ENCODE peak calls at places on chromosomes 13 and 19, in four cellular contexts. N is tibial nerve; F is pancreas; U is CD4-positive, alpha-beta T cell. C is an unnamed sample.

GRCh38 chr19:45019187-45019586 is 17.9 kb downstream of the RELB start:
- DNase-seq in N (no peak), F (no peak), U (no peak), C (no peak)

GRCh38 chr19:33329060-33329459 is 26.7 kb upstream of the CEBPA start:
- DNase-seq in N (no peak), F (no peak), U (no peak), C (no peak)

GRCh38 chr13:43221611-43222010 is 198.2 kb downstream of the DNAJC15 start:
- DNase-seq in N (no peak), F (no peak), U (no peak), C (no peak)

GRCh38 chr19:29018542-29018941 is 194.4 kb downstream of the UQCRFS1 start:
- DNase-seq in N (no peak), F (no peak), U (no peak), C (no peak)

GRCh38 chr19:940591-941291 is 14.9 kb downstream of the ARID3A start:
- DNase-seq in N (peak), F (peak), U (peak), C (no peak)

GRCh38 chr19:2055871-2056809 is 5.1 kb upstream of the MKNK2 start:
- DNase-seq in N (peak), F (peak), U (no peak), C (no peak)

GRCh38 chr19:45135176-45135575 is 25.6 kb downstream of the NKPD1 start:
- DNase-seq in N (no peak), F (no peak), U (no peak), C (no peak)

GRCh38 chr13:73449258-73449657 is 390.5 kb downstream of the KLF5 start:
- DNase-seq in N (no peak), F (no peak), U (no peak), C (no peak)

GRCh38 chr13:40096357-40096911 is 441.0 kb downstream of the COG6 start:
- DNase-seq in N (no peak), F (no peak), U (no peak), C (no peak)

GRCh38 chr19:6654347-6655310 is 15.3 kb downstream of the TNFSF14 start:
- DNase-seq in N (no peak), F (no peak), U (no peak), C (no peak)

GRCh38 chr19:7191946-7192691 is 102.1 kb downstream of the INSR start:
- DNase-seq in N (no peak), F (no peak), U (peak), C (no peak)

GRCh38 chr13:104571161-104571889 is 1505.1 kb upstream of the SLC10A2 start:
- DNase-seq in N (peak), F (peak), U (no peak), C (no peak)

GRCh38 chr19:13057147-13057572 is 45.5 kb downstream of the LYL1 start:
- DNase-seq in N (no peak), F (no peak), U (no peak), C (no peak)

GRCh38 chr13:75347457-75347856 is 134.5 kb downstream of the TBC1D4 start:
- DNase-seq in N (no peak), F (no peak), U (no peak), C (no peak)

GRCh38 chr13:105278797-105279425 is 1256.6 kb downstream of the EFNB2 start:
- DNase-seq in N (no peak), F (no peak), U (no peak), C (no peak)

DNA sequence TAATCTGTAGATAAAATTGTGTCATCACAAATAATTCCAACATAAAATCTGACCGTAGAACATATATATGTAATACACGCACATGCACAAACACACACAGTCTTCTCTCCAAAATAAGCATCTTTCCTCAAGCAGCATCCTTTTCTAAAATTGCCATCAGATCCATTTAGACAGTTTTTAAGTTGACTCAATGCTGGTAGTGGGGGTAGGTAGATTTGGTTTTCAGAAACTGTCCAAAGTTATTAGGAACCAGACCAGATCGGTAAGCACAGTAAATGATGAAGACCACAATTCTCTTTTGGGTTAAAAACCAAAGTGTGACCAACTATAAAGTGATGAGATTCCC is 64.6 kb downstream of the SERP2 start:
- DNase-seq in N (no peak), F (no peak), U (no peak), C (no peak)
- TF ChIP-seq CTCF in N (no peak), F (no peak), U (peak), C (no peak)

GRCh38 chr19:35169226-35169995 is 14.9 kb downstream of the FXYD5 start:
- DNase-seq in N (no peak), F (no peak), U (no peak), C (no peak)
- H3K27ac ChIP-seq in N (no peak), F (no peak), U (no peak), C (no peak)

GRCh38 chr19:3614858-3615505 is 8.3 kb upstream of the TBXA2R start:
- DNase-seq in N (no peak), F (no peak), U (no peak), C (no peak)

GRCh38 chr19:3612901-3613741 is 6.4 kb upstream of the TBXA2R start:
- DNase-seq in N (no peak), F (no peak), U (no peak), C (no peak)

GRCh38 chr19:3613765-3614661 is 7.3 kb upstream of the TBXA2R start:
- DNase-seq in N (no peak), F (no peak), U (no peak), C (no peak)

GRCh38 chr19:3617463-3617862 is 9.1 kb downstream of the CACTIN start:
- DNase-seq in N (no peak), F (no peak), U (no peak), C (no peak)

DNA sequence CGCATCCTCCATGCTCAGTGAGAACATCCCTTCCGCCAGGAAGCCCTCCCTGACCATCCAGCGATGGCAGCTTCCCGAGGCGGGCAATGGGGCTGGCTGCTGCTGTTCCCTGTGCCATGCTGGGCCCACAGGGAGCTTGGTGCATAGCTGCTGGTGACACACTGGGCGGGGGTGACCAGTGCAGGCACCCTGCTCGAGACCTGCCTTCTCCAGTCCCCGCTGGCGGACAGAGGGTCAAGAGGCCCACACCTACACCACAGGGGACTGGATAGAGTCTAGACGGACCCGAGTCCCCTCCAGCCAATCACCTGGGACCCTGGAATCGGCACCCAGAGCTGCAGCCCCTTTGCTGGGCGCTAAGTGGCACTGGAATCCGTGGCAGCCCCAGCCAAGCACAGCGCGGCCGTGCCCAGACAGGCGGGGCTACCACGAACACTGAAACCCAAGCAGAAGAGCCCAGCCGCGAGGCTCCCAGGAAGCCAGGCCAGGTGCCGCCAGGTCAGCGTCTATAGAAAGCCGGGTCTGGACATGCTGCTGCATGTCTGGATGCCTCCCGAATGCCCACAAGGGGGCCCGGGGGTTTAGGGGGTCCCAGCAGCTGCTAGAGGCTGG is 9.0 kb upstream of the TBXA2R start:
- DNase-seq in N (no peak), F (no peak), U (no peak), C (no peak)
- TF ChIP-seq CTCF in N (no peak), F (no peak), U (no peak), C (no peak)

DNA sequence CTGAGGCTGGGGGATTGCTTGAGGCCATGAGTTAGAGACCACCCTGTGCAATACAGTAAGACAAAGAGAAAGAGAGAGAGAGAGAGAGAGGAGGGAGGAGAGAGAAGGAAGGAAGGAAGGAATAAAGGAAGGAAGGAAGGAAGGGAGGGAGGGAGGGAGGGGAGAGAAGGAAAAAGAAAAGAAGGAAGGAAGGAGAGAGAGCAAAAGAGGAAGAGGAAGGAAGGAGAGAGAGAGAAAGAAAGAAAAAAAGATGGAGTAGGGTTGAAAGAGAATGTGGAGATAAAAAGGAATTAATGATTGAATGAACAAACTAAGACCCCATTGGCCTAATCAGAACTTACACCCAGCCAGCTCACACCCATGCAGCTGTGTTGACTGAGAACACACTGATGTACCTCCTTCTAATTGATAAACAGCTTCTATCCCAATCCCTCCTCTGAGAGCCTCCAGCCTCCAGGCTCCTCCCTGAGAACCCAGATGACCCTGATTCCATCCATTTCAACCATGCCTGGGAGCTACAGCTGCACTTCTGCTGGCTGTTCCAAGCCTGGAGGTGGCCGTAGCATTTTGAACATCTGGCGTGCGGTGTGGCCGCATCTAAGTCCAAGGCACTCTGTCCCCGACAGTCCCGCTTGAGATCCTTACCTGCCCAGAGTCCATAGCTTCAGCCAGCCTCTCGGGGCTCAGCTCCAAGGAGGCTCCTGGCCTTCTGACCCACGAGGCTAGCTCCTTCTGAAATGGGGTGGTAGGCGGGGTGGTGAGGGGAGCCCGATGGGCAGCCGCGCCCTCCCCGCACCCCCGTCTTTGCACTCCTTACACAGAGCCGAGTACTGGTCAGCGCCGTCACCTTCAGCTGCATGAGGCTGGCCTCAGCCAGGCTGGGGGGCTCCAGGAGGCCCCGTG is 1.1 kb downstream of the PRODH2 start:
- DNase-seq in N (no peak), F (no peak), U (no peak), C (no peak)
- H3K27ac ChIP-seq in N (no peak), F (no peak), U (no peak), C (no peak)

GRCh38 chr13:97967226-97967625 is 13.8 kb downstream of the IPO5 start:
- DNase-seq in N (no peak), F (no peak), U (no peak), C (no peak)
- TF ChIP-seq CTCF in N (no peak), F (no peak), U (no peak), C (no peak)

C was measured in coronary artery.